ENCODE peak calls at places on chromosomes 12 and 14, in six cellular contexts. M, B, W, D, R and Z are unnamed samples. For H3K4me1, the result is how much of the 10 kb centered on the place peaks cover.

GRCh38 chr12:114306646-114307045 is 99.3 kb downstream of the TBX5 start:
- DNase-seq in M (no peak), B (no peak), W (no peak), D (no peak), R (no peak), Z (peak)

GRCh38 chr14:23379331-23380196 is 2.7 kb downstream of the CMTM5 start:
- DNase-seq in M (peak), B (peak), W (peak), D (peak), R (no peak), Z (peak)

GRCh38 chr14:93987815-93988476 is 9.2 kb upstream of the CCDC197 start:
- DNase-seq in M (no peak), B (peak), W (no peak), D (peak), R (no peak), Z (no peak)

GRCh38 chr12:62466018-62466595 is 519 bp upstream of the MON2 start:
- DNase-seq in M (peak), B (peak), W (peak), D (peak), R (peak), Z (peak)

GRCh38 chr12:32418221-32418620 is 18.9 kb downstream of the FGD4 start:
- DNase-seq in M (no peak), B (no peak), W (no peak), D (no peak), R (no peak), Z (no peak)

GRCh38 chr12:47904647-47905312 is at the start of gene VDR:
- DNase-seq in M (peak), B (peak), W (peak), D (peak), R (peak), Z (peak)

GRCh38 chr12:69897744-69898143 is 72.7 kb downstream of the MYRFL start:
- DNase-seq in M (no peak), B (peak), W (no peak), D (peak), R (no peak), Z (no peak)

GRCh38 chr12:20421338-20421890 is 53.1 kb downstream of the PDE3A start:
- DNase-seq in M (peak), B (no peak), W (no peak), D (no peak), R (no peak), Z (peak)

GRCh38 chr14:54337314-54337713 is 59.5 kb upstream of the CDKN3 start:
- DNase-seq in M (no peak), B (no peak), W (no peak), D (peak), R (no peak), Z (no peak)

GRCh38 chr12:40105515-40106201 is at the start of gene SLC2A13:
- DNase-seq in M (peak), B (peak), W (peak), D (peak), R (peak), Z (peak)

GRCh38 chr14:88233915-88234314 is 89.2 kb downstream of the KCNK10 start:
- DNase-seq in M (no peak), B (peak), W (peak), D (peak), R (no peak), Z (peak)

GRCh38 chr14:77989441-77989891 is 180.7 kb upstream of the NRXN3 start:
- DNase-seq in M (no peak), B (no peak), W (no peak), D (no peak), R (no peak), Z (no peak)

GRCh38 chr12:15538881-15539280 is 216.6 kb downstream of the PTPRO start:
- DNase-seq in M (no peak), B (no peak), W (no peak), D (no peak), R (no peak), Z (no peak)

GRCh38 chr12:54411398-54412241 is 7.4 kb downstream of the ITGA5 start:
- DNase-seq in M (no peak), B (peak), W (no peak), D (no peak), R (peak), Z (peak)

GRCh38 chr12:54026640-54027441 is 1.4 kb upstream of the HOXC6 start:
- DNase-seq in M (no peak), B (no peak), W (no peak), D (no peak), R (no peak), Z (no peak)

GRCh38 chr12:51642286-51642685 is 51.3 kb downstream of the SCN8A start:
- DNase-seq in M (no peak), B (no peak), W (no peak), D (no peak), R (no peak), Z (no peak)

GRCh38 chr14:25050494-25051170 is 685 bp upstream of the STXBP6 start:
- DNase-seq in M (no peak), B (no peak), W (no peak), D (peak), R (no peak), Z (peak)

GRCh38 chr12:128830505-128830893 is 6.7 kb upstream of the SLC15A4 start:
- DNase-seq in M (no peak), B (no peak), W (no peak), D (no peak), R (no peak), Z (no peak)

GRCh38 chr12:3973939-3974644 is 100.9 kb upstream of the PARP11 start:
- DNase-seq in M (no peak), B (peak), W (no peak), D (no peak), R (no peak), Z (no peak)

GRCh38 chr14:97442363-97442762 is 645.2 kb downstream of the VRK1 start:
- DNase-seq in M (no peak), B (no peak), W (no peak), D (no peak), R (no peak), Z (no peak)

GRCh38 chr12:110532644-110533043 is 30.5 kb downstream of the RAD9B start:
- DNase-seq in M (no peak), B (no peak), W (no peak), D (no peak), R (no peak), Z (no peak)

GRCh38 chr12:110530511-110530910 is 28.4 kb downstream of the RAD9B start:
- DNase-seq in M (no peak), B (no peak), W (no peak), D (no peak), R (no peak), Z (no peak)

GRCh38 chr12:110531741-110532333 is 29.7 kb downstream of the RAD9B start:
- DNase-seq in M (no peak), B (no peak), W (no peak), D (no peak), R (no peak), Z (peak)

GRCh38 chr12:110534811-110535210 is 32.7 kb downstream of the RAD9B start:
- DNase-seq in M (no peak), B (no peak), W (no peak), D (no peak), R (no peak), Z (no peak)

DNA sequence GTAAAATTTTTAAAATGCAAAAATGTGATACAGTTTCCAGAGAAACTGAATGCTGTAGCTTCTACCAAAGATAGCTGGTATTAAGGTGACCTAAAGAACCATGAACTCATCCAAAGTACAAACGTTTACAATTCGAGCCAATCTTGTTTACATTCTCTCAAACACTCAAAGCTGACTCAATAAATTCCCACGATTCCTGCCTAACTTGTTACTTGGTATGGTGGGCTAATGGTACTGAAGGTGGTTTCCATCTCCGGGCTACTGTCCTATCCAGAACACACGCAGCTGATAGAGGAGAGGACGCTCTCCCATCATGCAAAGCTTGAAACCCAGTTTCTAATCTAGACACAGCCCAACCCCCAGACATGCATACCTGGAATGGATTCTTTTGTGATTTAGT is 31.5 kb downstream of the RAD9B start:
- DNase-seq in M (no peak), B (no peak), W (no peak), D (peak), R (no peak), Z (no peak)
- H3K4me1 ChIP-seq in M (under half), B (under half), W (under half), D (under half), R (under half), Z (half or more)

DNA sequence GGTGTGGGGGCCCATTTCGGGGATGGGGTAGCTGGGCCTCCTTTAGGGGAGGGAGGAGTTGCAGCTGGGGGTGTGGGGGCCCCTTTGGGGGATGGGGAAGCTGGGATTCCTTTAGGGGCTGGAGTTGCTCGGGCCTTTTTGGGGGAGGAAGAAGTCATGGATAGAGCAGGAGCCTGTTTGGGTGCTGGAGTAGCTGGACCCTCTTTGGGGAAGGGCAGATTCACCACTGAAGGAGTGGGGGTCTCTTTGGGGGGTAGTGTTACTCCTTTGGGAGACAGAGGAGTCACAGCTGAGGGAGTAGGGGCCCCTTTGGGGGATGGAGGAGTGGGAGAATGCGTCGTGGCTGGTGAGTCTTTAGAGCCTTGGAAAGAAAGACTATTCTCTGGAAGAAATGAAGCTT is 6.5 kb downstream of the NACA start:
- DNase-seq in M (no peak), B (no peak), W (no peak), D (no peak), R (no peak), Z (no peak)
- H3K4me1 ChIP-seq in M (under half), B (under half), W (under half), D (under half), R (half or more), Z (under half)

GRCh38 chr12:65952737-65953209 is 128.5 kb downstream of the HMGA2 start:
- DNase-seq in M (no peak), B (no peak), W (no peak), D (no peak), R (no peak), Z (no peak)

GRCh38 chr12:65958456-65958855 is 134.2 kb downstream of the HMGA2 start:
- DNase-seq in M (no peak), B (no peak), W (no peak), D (peak), R (no peak), Z (no peak)

GRCh38 chr12:65956056-65956738 is 131.9 kb downstream of the HMGA2 start:
- DNase-seq in M (no peak), B (no peak), W (no peak), D (no peak), R (no peak), Z (no peak)

GRCh38 chr12:65953621-65954020 is 129.3 kb downstream of the HMGA2 start:
- DNase-seq in M (no peak), B (no peak), W (no peak), D (no peak), R (no peak), Z (peak)

GRCh38 chr12:65955418-65955817 is 131.1 kb downstream of the HMGA2 start:
- DNase-seq in M (no peak), B (no peak), W (no peak), D (no peak), R (no peak), Z (no peak)
- H3K4me1 ChIP-seq in M (under half), B (under half), W (under half), D (under half), R (under half), Z (under half)

GRCh38 chr14:95141684-95142083 is 15.6 kb downstream of the DICER1 start:
- DNase-seq in M (no peak), B (no peak), W (no peak), D (no peak), R (no peak), Z (no peak)
- H3K4me1 ChIP-seq in M (half or more), B (under half), W (half or more), D (under half), R (under half), Z (under half)

GRCh38 chr14:73778736-73779135 is 64.6 kb upstream of the PNMA1 start:
- DNase-seq in M (no peak), B (no peak), W (no peak), D (no peak), R (no peak), Z (no peak)

GRCh38 chr14:73783107-73783727 is 68.4 kb upstream of the PTGR2 start:
- DNase-seq in M (peak), B (peak), W (no peak), D (no peak), R (no peak), Z (peak)

GRCh38 chr14:73780391-73780790 is 66.2 kb upstream of the PNMA1 start:
- DNase-seq in M (no peak), B (no peak), W (no peak), D (no peak), R (no peak), Z (no peak)

GRCh38 chr14:73782623-73783022 is 68.4 kb upstream of the PNMA1 start:
- DNase-seq in M (peak), B (peak), W (no peak), D (no peak), R (no peak), Z (no peak)

GRCh38 chr14:73780896-73781295 is 66.7 kb upstream of the PNMA1 start:
- DNase-seq in M (no peak), B (no peak), W (no peak), D (no peak), R (no peak), Z (no peak)
- H3K4me1 ChIP-seq in M (under half), B (under half), W (under half), D (under half), R (half or more), Z (under half)

GRCh38 chr12:11767029-11767724 is 117.7 kb downstream of the ETV6 start:
- DNase-seq in M (no peak), B (no peak), W (no peak), D (no peak), R (no peak), Z (no peak)

GRCh38 chr12:11763760-11764520 is 114.5 kb downstream of the ETV6 start:
- DNase-seq in M (no peak), B (no peak), W (no peak), D (peak), R (no peak), Z (peak)

GRCh38 chr12:11765817-11766794 is 116.6 kb downstream of the ETV6 start:
- DNase-seq in M (no peak), B (no peak), W (no peak), D (peak), R (no peak), Z (no peak)

GRCh38 chr12:11762723-11763326 is 113.4 kb downstream of the ETV6 start:
- DNase-seq in M (no peak), B (no peak), W (no peak), D (no peak), R (no peak), Z (no peak)

DNA sequence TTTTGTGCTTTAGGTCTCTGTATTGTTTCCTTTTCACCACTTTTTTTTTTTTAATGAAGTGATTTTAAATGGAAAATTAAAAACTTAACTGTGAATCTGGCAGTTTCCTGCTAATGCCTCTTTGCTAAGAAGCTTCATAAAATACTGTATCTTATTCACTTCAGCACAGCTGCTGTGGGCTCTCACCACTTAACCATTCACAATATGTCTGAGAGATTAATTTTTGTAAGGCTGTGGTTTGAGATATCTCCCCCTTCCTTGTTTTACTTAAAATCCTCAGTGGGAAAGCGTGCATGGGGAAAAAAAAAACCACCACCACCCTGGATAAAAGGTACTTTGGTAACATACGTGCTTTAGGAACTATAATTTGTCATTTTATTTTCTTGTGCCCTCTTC is 115.9 kb downstream of the ETV6 start:
- DNase-seq in M (no peak), B (no peak), W (no peak), D (no peak), R (no peak), Z (no peak)
- H3K4me1 ChIP-seq in M (half or more), B (under half), W (under half), D (under half), R (under half), Z (under half)

GRCh38 chr12:121828826-121829225 is 25.0 kb downstream of the SETD1B start:
- DNase-seq in M (no peak), B (no peak), W (no peak), D (no peak), R (no peak), Z (no peak)
- H3K4me1 ChIP-seq in M (under half), B (under half), W (under half), D (under half), R (under half), Z (under half)